ENCODE peak calls at places on chromosomes 13 and 19, in eight cellular contexts. F is CD8-positive, alpha-beta memory T cell; P is glutamatergic neuron; M is activated naive CD8-positive, alpha-beta T cell treated with anti-CD3 and anti-CD28 coated beads for 36 hours; C is naive thymus-derived CD8-positive, alpha-beta T cell; U is stimulated activated CD4-positive, alpha-beta T cell treated with anti-CD3 and anti-CD28 coated beads, Interleukin-2, amount 100 ng/mL, for 48 hours; H is GM04504; X is adipocyte. I is an unnamed sample.

GRCh38 chr19:21322528-21322927 is 6.7 kb downstream of the ZNF708 start:
- DNase-seq in F (no peak), P (no peak), M (no peak), C (no peak), U (no peak), H (no peak), X (no peak), I (no peak)

GRCh38 chr13:51714663-51715168 is 89.2 kb downstream of the DHRS12 start:
- DNase-seq in F (no peak), P (no peak), M (no peak), C (no peak), U (no peak), H (no peak), X (peak), I (no peak)

GRCh38 chr13:26971990-26972888 is 199.4 kb downstream of the USP12 start:
- DNase-seq in F (no peak), P (no peak), M (peak), C (no peak), U (peak), H (no peak), X (no peak), I (no peak)

GRCh38 chr19:23917856-23918255 is 3.2 kb downstream of the ZNF726 start:
- DNase-seq in F (no peak), P (no peak), M (no peak), C (no peak), U (no peak), H (no peak), X (no peak), I (no peak)

GRCh38 chr13:99442273-99442895 is 58.9 kb upstream of the TM9SF2 start:
- DNase-seq in F (peak), P (no peak), M (no peak), C (peak), U (peak), H (no peak), X (peak), I (no peak)

GRCh38 chr13:43953370-43953769 is 73.7 kb downstream of the LACC1 start:
- DNase-seq in F (no peak), P (no peak), M (no peak), C (no peak), U (no peak), H (no peak), X (no peak), I (no peak)

GRCh38 chr19:14300281-14300680 is 81.0 kb upstream of the ADGRE5 start:
- DNase-seq in F (no peak), P (no peak), M (no peak), C (no peak), U (no peak), H (no peak), X (no peak), I (no peak)

GRCh38 chr13:110644892-110645521 is 29.7 kb downstream of the NAXD start:
- DNase-seq in F (peak), P (peak), M (peak), C (peak), U (peak), H (no peak), X (peak), I (peak)

GRCh38 chr19:7460562-7460966 is 28.3 kb downstream of the PEX11G start:
- DNase-seq in F (no peak), P (no peak), M (no peak), C (no peak), U (no peak), H (no peak), X (no peak), I (no peak)

GRCh38 chr13:33277946-33278345 is 7.6 kb downstream of the STARD13 start:
- DNase-seq in F (no peak), P (no peak), M (no peak), C (no peak), U (no peak), H (no peak), X (peak), I (no peak)

GRCh38 chr19:6464070-6464873 is at the start of gene CRB3:
- DNase-seq in F (peak), P (no peak), M (peak), C (peak), U (no peak), H (no peak), X (no peak), I (peak)

GRCh38 chr13:41678320-41678719 is 221.0 kb downstream of the RGCC start:
- DNase-seq in F (no peak), P (no peak), M (no peak), C (no peak), U (no peak), H (peak), X (peak), I (no peak)

GRCh38 chr19:44580366-44580895 is 32.9 kb upstream of the IGSF23 start:
- DNase-seq in F (no peak), P (no peak), M (no peak), C (no peak), U (no peak), H (no peak), X (no peak), I (no peak)

GRCh38 chr13:76769238-76769859 is 116.9 kb downstream of the KCTD12 start:
- DNase-seq in F (no peak), P (no peak), M (no peak), C (no peak), U (no peak), H (peak), X (no peak), I (no peak)

GRCh38 chr19:45514376-45515051 is 7.2 kb downstream of the VASP start:
- DNase-seq in F (peak), P (no peak), M (no peak), C (no peak), U (no peak), H (no peak), X (no peak), I (no peak)

GRCh38 chr13:99967884-99968520 is 3.6 kb downstream of the ZIC5 start:
- DNase-seq in F (no peak), P (no peak), M (no peak), C (no peak), U (no peak), H (no peak), X (no peak), I (no peak)

GRCh38 chr13:36421447-36421846 is 10.8 kb upstream of the CCNA1 start:
- DNase-seq in F (no peak), P (no peak), M (no peak), C (no peak), U (no peak), H (no peak), X (peak), I (no peak)

GRCh38 chr13:109684836-109685602 is 101.4 kb downstream of the IRS2 start:
- DNase-seq in F (no peak), P (no peak), M (no peak), C (no peak), U (no peak), H (no peak), X (no peak), I (no peak)

GRCh38 chr19:55383789-55384575 is at the start of gene TMEM238:
- DNase-seq in F (peak), P (peak), M (peak), C (no peak), U (peak), H (no peak), X (peak), I (no peak)

GRCh38 chr19:11697284-11697855 is 41.4 kb downstream of the ZNF823 start:
- DNase-seq in F (no peak), P (no peak), M (no peak), C (no peak), U (no peak), H (no peak), X (no peak), I (no peak)

GRCh38 chr19:51158474-51159129 is 16.5 kb downstream of the SIGLEC7 start:
- DNase-seq in F (peak), P (peak), M (peak), C (peak), U (peak), H (peak), X (peak), I (peak)

GRCh38 chr19:45781282-45782161 is 768 bp downstream of the DMPK start:
- DNase-seq in F (no peak), P (no peak), M (no peak), C (no peak), U (no peak), H (no peak), X (peak), I (no peak)

GRCh38 chr13:50244913-50245574 is 229.8 kb downstream of the KCNRG start:
- DNase-seq in F (peak), P (no peak), M (peak), C (no peak), U (peak), H (peak), X (peak), I (no peak)

GRCh38 chr13:24033527-24034302 is 126.8 kb upstream of the SPATA13 start:
- DNase-seq in F (no peak), P (no peak), M (no peak), C (no peak), U (no peak), H (peak), X (peak), I (no peak)

GRCh38 chr13:74886496-74886895 is 595.5 kb downstream of the TBC1D4 start:
- DNase-seq in F (no peak), P (no peak), M (no peak), C (no peak), U (no peak), H (no peak), X (peak), I (no peak)

GRCh38 chr19:51726049-51726448 is 2.3 kb upstream of the HAS1 start:
- DNase-seq in F (no peak), P (no peak), M (no peak), C (no peak), U (no peak), H (peak), X (peak), I (no peak)

GRCh38 chr13:43269037-43269476 is 245.7 kb downstream of the DNAJC15 start:
- DNase-seq in F (no peak), P (no peak), M (no peak), C (no peak), U (no peak), H (peak), X (peak), I (no peak)

GRCh38 chr13:50344717-50345116 is 329.5 kb downstream of the KCNRG start:
- DNase-seq in F (no peak), P (no peak), M (no peak), C (no peak), U (no peak), H (no peak), X (no peak), I (no peak)

GRCh38 chr19:48627211-48627864 is 8.0 kb downstream of the SPHK2 start:
- DNase-seq in F (peak), P (no peak), M (no peak), C (no peak), U (no peak), H (no peak), X (no peak), I (no peak)

GRCh38 chr19:18388328-18389094 is 2.6 kb downstream of the GDF15 start:
- DNase-seq in F (peak), P (peak), M (peak), C (peak), U (peak), H (no peak), X (peak), I (peak)

GRCh38 chr13:20495087-20496023 is 30.3 kb downstream of the CRYL1 start:
- DNase-seq in F (peak), P (peak), M (peak), C (peak), U (peak), H (peak), X (peak), I (no peak)

GRCh38 chr19:13154241-13154778 is 4.1 kb downstream of the IER2 start:
- DNase-seq in F (peak), P (peak), M (peak), C (peak), U (peak), H (peak), X (peak), I (no peak)

GRCh38 chr13:81480634-81481033 is 1139.7 kb upstream of the SPRY2 start:
- DNase-seq in F (no peak), P (no peak), M (no peak), C (no peak), U (no peak), H (no peak), X (peak), I (no peak)

GRCh38 chr19:9323919-9324583 is at the start of gene ZNF559:
- DNase-seq in F (peak), P (peak), M (peak), C (peak), U (peak), H (peak), X (peak), I (peak)